ENCODE peak calls at places on chromosomes 7 and 10, in eight cellular contexts. H is colonic mucosa, A is prostate gland, U is AG04450, D is thyroid gland, Y is ovary, L is pancreas, S is SK-N-SH. I is an unnamed sample.

GRCh38 chr7:30594055-30594539 is 581 bp upstream of the GARS1 start:
- DNase-seq in H (peak; percentile 62), A (peak; percentile 9), U (no peak), D (peak; percentile 22), Y (peak; percentile 24), L (peak; percentile 32), S (peak; percentile 78), I (peak; percentile 57)

GRCh38 chr10:70552585-70552984 is 50.0 kb downstream of the PRF1 start:
- DNase-seq in H (no peak), A (no peak), U (peak; percentile 10), D (no peak), Y (no peak), L (no peak), S (no peak), I (no peak)

GRCh38 chr10:3774018-3774813 is 10.8 kb downstream of the KLF6 start:
- DNase-seq in H (peak; percentile 17), A (no peak), U (no peak), D (no peak), Y (no peak), L (no peak), S (no peak), I (peak; percentile 50)

GRCh38 chr10:44374155-44374554 is 10.7 kb downstream of the CXCL12 start:
- DNase-seq in H (no peak), A (no peak), U (no peak), D (no peak), Y (no peak), L (no peak), S (no peak), I (no peak)

GRCh38 chr7:40572810-40573470 is 438.1 kb downstream of the SUGCT start:
- DNase-seq in H (no peak), A (no peak), U (peak; percentile 65), D (no peak), Y (no peak), L (no peak), S (no peak), I (no peak)

GRCh38 chr7:114415054-114415997 is 711 bp downstream of the FOXP2 start:
- DNase-seq in H (no peak), A (no peak), U (no peak), D (no peak), Y (no peak), L (no peak), S (no peak), I (no peak)

GRCh38 chr10:52883996-52884871 is 111.7 kb upstream of the MBL2 start:
- DNase-seq in H (peak; percentile 37), A (peak; percentile 42), U (peak; percentile 39), D (peak; percentile 35), Y (peak; percentile 25), L (peak; percentile 22), S (peak; percentile 74), I (no peak)

GRCh38 chr7:158950914-158951635 is 94.7 kb downstream of the DYNC2I1 start:
- DNase-seq in H (no peak), A (no peak), U (no peak), D (no peak), Y (no peak), L (no peak), S (no peak), I (no peak)

GRCh38 chr7:78063758-78064157 is 265.2 kb downstream of the PHTF2 start:
- DNase-seq in H (no peak), A (no peak), U (no peak), D (no peak), Y (no peak), L (no peak), S (no peak), I (no peak)

GRCh38 chr10:92342801-92343200 is 51.8 kb downstream of the MARCHF5 start:
- DNase-seq in H (no peak), A (no peak), U (no peak), D (no peak), Y (no peak), L (no peak), S (no peak), I (no peak)

GRCh38 chr7:159205833-159206232 is 61.2 kb upstream of the VIPR2 start:
- DNase-seq in H (no peak), A (no peak), U (no peak), D (no peak), Y (no peak), L (no peak), S (no peak), I (no peak)

GRCh38 chr10:33901166-33901565 is 566.7 kb upstream of the NRP1 start:
- DNase-seq in H (no peak), A (no peak), U (peak; percentile 41), D (no peak), Y (peak; percentile 74), L (no peak), S (no peak), I (no peak)

DNA sequence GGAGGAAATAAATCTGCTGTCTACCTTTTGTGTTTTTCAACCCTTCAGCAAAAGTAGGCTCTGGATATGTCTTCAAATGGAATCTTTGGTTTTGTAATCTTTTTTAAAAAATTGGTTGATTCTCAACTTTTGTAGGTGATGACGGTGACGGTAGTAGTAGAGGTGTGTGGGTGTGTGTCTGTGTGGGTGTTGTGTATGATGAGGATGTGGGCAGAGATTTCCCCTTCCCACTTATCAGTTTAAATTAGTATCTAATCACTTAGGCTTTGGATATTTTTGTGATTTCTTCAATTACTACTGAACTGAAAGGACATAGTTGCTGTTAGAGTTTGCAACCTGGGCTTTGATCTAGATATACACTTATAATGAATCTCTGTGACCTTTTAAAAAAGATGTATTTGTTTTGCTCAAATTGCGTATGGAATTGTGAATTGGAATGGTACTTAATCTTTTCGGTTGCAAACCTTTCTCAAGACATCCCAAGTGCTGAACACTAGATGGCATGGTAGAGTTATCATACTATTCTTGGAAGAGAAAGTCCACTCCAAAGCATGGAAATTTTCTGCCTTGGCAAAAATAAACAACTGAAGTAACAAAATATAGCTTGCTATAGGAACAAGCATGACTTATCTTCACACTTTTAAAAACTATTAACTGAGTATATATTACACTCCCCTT is 51.9 kb upstream of the A1CF start:
- DNase-seq in H (peak; percentile 25), A (no peak), U (peak; percentile 15), D (no peak), Y (no peak), L (no peak), S (peak; percentile 4), I (no peak)
- TF ChIP-seq CTCF in H (no peak), A (peak; percentile 20), U (peak; percentile 74), D (peak; percentile 36), Y (no peak), L (peak; percentile 36), S (peak; percentile 68), I (no peak)

GRCh38 chr10:71847418-71847817 is 3.6 kb downstream of the PSAP start:
- DNase-seq in H (no peak), A (no peak), U (no peak), D (no peak), Y (no peak), L (no peak), S (no peak), I (no peak)
- H3K4me3 ChIP-seq in H (no peak overlapping the region), A (no peak overlapping the region), U (no peak overlapping the region), D (no peak overlapping the region), Y (no peak overlapping the region), L (no peak overlapping the region), S (no peak overlapping the region), I (no peak overlapping the region)

DNA sequence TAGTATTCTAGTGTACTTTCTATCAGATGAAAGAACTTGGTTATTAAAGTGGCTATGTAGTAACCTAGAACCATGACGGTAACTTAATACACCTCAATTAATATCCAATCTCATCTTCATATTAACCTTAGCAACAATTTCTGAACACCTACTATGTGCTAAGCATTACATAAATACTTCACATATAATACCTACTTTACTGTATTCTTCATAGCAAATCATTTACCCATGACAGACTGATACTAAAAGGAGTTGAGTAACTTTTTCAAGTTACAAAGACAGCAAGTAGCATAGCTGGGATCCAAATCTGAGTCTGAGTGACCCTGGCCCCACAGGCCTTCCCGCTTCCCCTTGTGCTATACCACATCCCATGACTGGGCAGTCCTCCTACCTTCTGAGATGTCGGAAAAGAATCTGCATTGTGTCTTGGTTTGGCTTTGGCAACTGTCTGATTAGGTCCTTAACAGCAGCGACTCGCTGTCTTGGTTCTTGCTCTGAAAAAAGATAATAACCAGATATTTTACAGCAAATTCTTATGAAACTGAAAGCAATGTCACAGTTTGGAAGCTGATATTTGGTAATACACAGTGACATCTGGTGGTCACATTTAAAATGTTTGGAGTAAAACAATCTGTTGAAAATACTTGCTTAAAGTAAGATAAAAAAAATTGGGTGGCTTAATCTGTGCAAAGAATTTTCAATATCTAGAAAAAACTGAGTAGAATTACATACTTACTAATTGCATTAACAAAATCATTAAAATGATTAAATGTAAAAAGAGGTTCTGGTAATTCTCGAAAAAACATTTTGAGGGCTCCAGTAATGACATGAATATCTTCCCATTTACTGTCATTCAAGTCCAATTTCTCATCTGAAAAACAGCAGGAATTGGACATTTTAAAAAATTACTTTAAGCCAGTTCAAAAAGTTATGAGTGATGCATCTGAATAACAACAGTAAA is 120.1 kb downstream of the ARHGAP12 start:
- DNase-seq in H (no peak), A (no peak), U (peak; percentile 48), D (peak; percentile 8), Y (peak; percentile 29), L (peak; percentile 18), S (peak; percentile 32), I (no peak)
- TF ChIP-seq CTCF in H (peak; percentile 69), A (peak; percentile 74), U (peak; percentile 39), D (peak; percentile 65), Y (peak; percentile 61), L (peak; percentile 29), S (peak; percentile 72), I (peak; percentile 53)

DNA sequence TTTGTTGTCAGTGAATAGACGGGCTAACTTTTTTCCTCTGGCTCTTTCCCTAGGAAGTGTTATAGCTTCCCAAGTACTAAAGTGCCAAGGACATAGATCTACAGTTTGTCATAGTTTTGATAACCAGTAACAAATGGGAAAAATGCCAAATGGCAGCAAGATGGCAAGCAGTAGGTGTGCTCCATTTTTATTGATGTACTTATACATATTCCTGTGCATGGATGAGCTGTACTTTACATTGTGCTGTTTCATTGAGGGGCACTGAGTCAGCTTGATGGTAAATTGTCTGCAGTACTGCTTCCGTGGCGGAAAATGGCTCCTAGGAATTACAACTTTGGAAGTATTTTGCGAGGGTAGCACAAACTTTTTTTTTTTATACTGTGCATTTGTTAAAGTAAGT is 7.1 kb downstream of the ADAM22 start:
- DNase-seq in H (no peak), A (no peak), U (no peak), D (no peak), Y (no peak), L (no peak), S (no peak), I (no peak)
- H3K4me3 ChIP-seq in H (no peak overlapping the region), A (no peak overlapping the region), U (no peak overlapping the region), D (no peak overlapping the region), Y (no peak overlapping the region), L (no peak overlapping the region), S (no peak overlapping the region), I (no peak overlapping the region)

DNA sequence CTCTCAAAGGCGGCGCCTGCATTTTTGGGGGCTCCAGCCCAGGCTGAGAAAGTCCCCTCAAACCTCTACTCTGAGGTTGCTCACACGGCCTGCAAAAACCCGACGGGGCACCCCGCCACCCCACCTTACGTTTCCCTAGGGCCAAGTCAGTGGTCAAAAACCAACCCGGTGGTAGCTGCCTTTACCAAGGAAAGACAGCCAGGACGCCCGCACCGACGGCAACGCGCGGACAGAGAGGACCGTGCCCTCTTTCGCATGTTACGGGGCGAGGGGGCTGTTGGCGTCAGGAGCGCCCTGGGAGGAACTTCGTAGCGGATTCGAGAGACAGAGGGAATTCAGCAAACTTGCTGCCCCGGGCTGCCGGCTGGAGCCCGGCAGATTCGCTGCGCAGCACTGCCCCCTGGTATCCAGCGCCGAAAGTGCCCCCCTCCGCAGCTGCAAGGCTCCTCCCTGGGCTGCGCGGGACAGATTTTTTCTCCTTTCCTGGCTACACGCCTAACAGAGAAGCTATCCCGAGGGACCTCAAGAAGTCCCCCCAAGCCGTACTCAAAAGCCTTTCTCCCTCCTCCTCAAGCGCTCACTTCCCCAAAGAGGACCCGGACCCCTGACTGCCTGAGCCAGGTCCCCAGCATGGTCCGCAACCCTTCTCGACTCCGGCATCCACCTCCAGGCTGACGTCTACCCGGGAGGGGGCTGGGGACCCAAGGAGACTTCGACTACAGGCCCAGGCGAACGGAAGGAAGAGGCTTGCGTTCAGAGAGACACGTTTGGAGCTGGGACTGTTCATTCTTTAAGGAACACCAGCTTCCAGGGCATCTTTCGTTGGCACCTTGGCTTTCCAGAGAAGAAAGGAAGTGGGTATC is 27.7 kb upstream of the VAX1 start:
- DNase-seq in H (no peak), A (no peak), U (no peak), D (peak; percentile 17), Y (no peak), L (no peak), S (peak; percentile 89), I (no peak)
- TF ChIP-seq CTCF in H (peak; percentile 31), A (peak; percentile 41), U (peak; percentile 67), D (peak; percentile 30), Y (no peak), L (peak; percentile 35), S (peak; percentile 66), I (peak; percentile 11)